ENCODE peak calls at places on chromosomes 11 and 22, in four cellular contexts. L is GM23338; Y is cardiac muscle cell; X is CD8-positive, alpha-beta memory T cell. T is an unnamed sample. For H3K27me3, the result is how much of the 10 kb centered on the place peaks cover.

GRCh38 chr11:101817536-101817935 is 97.3 kb upstream of the CEP126 start:
- DNase-seq in L (no peak), Y (no peak), X (no peak), T (no peak)

GRCh38 chr11:1233351-1234053 is 10.6 kb downstream of the MUC5B start:
- DNase-seq in L (no peak), Y (no peak), X (no peak), T (peak)

GRCh38 chr11:2807276-2807681 is 78.3 kb downstream of the CDKN1C start:
- DNase-seq in L (no peak), Y (no peak), X (no peak), T (peak)

GRCh38 chr22:19223617-19224016 is 45.1 kb upstream of the SLC25A1 start:
- DNase-seq in L (no peak), Y (no peak), X (no peak), T (no peak)

GRCh38 chr11:72574534-72575460 is 99.4 kb downstream of the PDE2A start:
- DNase-seq in L (no peak), Y (no peak), X (no peak), T (peak)

GRCh38 chr11:95888439-95888838 is 35.5 kb downstream of the MTMR2 start:
- DNase-seq in L (no peak), Y (no peak), X (no peak), T (no peak)

GRCh38 chr11:33394431-33395109 is 137.4 kb downstream of the HIPK3 start:
- DNase-seq in L (no peak), Y (no peak), X (no peak), T (no peak)

GRCh38 chr11:128397362-128397761 is 190.0 kb downstream of the ETS1 start:
- DNase-seq in L (no peak), Y (no peak), X (no peak), T (no peak)

GRCh38 chr11:16807306-16807705 is 68.9 kb downstream of the C11orf58 start:
- DNase-seq in L (no peak), Y (no peak), X (no peak), T (no peak)

GRCh38 chr11:71263391-71263790 is 11.0 kb upstream of the SHANK2 start:
- DNase-seq in L (no peak), Y (no peak), X (no peak), T (no peak)

GRCh38 chr11:35112056-35112845 is 26.7 kb upstream of the CD44 start:
- DNase-seq in L (no peak), Y (no peak), X (no peak), T (no peak)

GRCh38 chr22:45969801-45970464 is 7.0 kb downstream of the WNT7B start:
- DNase-seq in L (no peak), Y (no peak), X (no peak), T (no peak)
- H3K27me3 ChIP-seq in L (half or more), Y (half or more), X (under half), T (half or more)

DNA sequence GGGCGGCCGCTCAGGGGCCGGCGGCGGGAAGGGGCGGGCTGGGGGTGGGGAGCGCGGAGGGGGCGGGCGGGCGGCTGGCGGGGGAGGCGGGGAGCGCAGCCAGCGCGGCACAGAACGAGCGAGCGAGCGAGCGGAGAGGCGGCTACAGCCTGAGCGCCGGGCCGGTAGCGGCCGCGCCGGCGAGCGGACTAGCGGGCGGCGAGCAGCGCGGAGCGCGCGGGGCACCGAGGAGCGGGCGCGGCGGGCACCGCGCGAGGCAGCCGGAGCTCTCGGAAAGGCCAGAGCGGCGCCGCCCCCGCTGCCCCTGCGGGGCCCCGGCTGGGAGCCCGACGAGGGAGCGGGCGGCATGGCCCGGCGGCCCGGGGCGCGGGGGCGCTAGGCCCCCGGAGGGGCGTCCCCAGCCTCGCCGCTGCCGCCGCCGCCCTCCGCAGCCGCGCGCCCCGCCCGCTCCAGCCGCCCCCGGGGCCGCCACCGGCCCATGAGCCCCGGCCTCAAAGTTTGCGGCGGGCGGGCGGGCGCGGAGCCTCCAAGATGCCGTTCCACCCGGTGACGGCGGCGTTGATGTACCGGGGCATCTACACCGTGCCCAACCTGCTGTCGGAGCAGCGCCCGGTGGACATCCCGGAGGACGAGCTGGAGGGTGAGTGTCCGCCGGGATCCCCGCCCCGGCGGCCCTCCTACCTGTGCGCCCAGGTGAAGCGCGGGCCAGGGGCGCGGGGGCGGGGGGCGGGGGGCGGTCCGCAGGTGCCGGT is at the start of gene CABP7:
- DNase-seq in L (peak), Y (peak), X (no peak), T (no peak)
- H3K27me3 ChIP-seq in L (half or more), Y (half or more), X (under half), T (half or more)

GRCh38 chr11:115886111-115886733 is 382.0 kb upstream of the CADM1 start:
- DNase-seq in L (peak), Y (peak), X (no peak), T (no peak)

GRCh38 chr11:115884800-115885445 is 380.7 kb upstream of the CADM1 start:
- DNase-seq in L (no peak), Y (no peak), X (no peak), T (no peak)

GRCh38 chr11:115887727-115888126 is 383.5 kb upstream of the CADM1 start:
- DNase-seq in L (no peak), Y (no peak), X (no peak), T (no peak)

GRCh38 chr11:115887316-115887715 is 383.1 kb upstream of the CADM1 start:
- DNase-seq in L (no peak), Y (no peak), X (no peak), T (no peak)

DNA sequence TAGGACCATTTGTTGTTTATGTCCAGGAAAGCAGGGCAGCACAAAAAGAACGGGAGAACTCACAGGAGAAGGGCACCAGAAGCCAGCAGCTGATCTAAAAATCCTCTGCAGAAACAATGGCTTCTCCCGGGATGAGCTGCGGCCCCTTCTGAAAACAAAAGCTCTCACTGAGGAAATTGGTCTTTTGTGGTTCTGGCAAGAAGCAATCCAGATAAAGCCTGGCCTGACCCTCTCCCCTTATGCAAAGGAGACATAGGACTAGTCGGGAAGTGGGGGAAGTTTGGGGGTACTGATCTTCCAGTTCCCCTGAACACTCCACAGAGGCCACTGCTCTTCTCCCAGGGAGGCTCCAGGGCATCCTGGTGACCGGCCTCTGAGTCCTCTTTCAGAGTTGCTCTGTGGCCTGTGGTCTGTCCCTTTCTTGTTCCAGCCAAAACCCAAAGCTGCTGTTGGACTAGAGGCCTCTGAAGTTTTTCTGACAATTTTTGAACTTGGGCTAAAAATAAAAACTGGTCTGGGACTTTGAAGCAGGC is 381.3 kb upstream of the CADM1 start:
- DNase-seq in L (no peak), Y (no peak), X (no peak), T (no peak)
- H3K27me3 ChIP-seq in L (under half), Y (under half), X (under half), T (under half)

DNA sequence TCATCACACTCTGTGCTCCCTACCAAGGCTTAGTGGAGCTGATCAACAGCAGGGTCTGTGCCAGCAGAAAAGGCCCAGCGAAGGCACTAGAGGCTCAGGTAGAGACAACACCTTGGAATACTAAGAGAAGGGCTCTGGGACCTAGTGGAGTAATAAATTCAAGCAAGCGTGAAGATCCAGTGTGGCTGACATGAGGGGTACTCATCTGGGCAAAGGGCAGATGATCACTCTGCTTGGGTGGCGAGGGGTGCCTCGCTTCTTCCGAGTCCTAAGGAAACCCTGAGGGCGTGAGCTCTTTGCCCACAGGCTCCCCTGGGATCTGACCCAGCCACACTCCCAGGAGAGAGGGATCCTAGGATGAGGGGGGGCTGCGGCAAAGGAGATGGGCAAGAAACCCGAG is 3.5 kb upstream of the TPBGL start:
- DNase-seq in L (no peak), Y (no peak), X (no peak), T (peak)
- H3K27me3 ChIP-seq in L (under half), Y (half or more), X (under half), T (under half)